ENCODE peak calls at places on chromosome 13, in eight cellular contexts. One of them, this sample, is unnamed. For H3K4me1, the result is how much of the 10 kb centered on the place peaks cover.

GRCh38 chr13:72204291-72204690 is 337.3 kb upstream of the DACH1 start:
- DNase-seq in breast epithelium: no peak
- DNase-seq in stomach: no peak
- DNase-seq in K562: no peak
- DNase-seq in Panc1: no peak
- DNase-seq in esophagus squamous epithelium: no peak
- DNase-seq in IMR-90: no peak
- DNase-seq in cardiac muscle cell: no peak
- DNase-seq in this sample: no peak

GRCh38 chr13:36193151-36193855 is 21.1 kb downstream of the SOHLH2 start:
- DNase-seq in IMR-90: no peak
- DNase-seq in K562: no peak
- DNase-seq in Panc1: no peak
- DNase-seq in esophagus squamous epithelium: no peak
- DNase-seq in breast epithelium: no peak
- DNase-seq in cardiac muscle cell: no peak
- DNase-seq in stomach: no peak
- DNase-seq in this sample: no peak

GRCh38 chr13:40114305-40114896 is 458.9 kb downstream of the COG6 start:
- DNase-seq in IMR-90: no peak
- DNase-seq in stomach: no peak
- DNase-seq in esophagus squamous epithelium: no peak
- DNase-seq in Panc1: no peak
- DNase-seq in cardiac muscle cell: no peak
- DNase-seq in breast epithelium: no peak
- DNase-seq in K562: no peak
- DNase-seq in this sample: no peak

GRCh38 chr13:98429081-98429480 is 147.8 kb downstream of the STK24 start:
- DNase-seq in stomach: no peak
- DNase-seq in IMR-90: no peak
- DNase-seq in breast epithelium: no peak
- DNase-seq in cardiac muscle cell: no peak
- DNase-seq in K562: no peak
- DNase-seq in esophagus squamous epithelium: no peak
- DNase-seq in Panc1: no peak
- DNase-seq in this sample: no peak

GRCh38 chr13:21949818-21950429 is 279.1 kb downstream of the FGF9 start:
- DNase-seq in esophagus squamous epithelium: no peak
- DNase-seq in K562: no peak
- DNase-seq in cardiac muscle cell: no peak
- DNase-seq in stomach: no peak
- DNase-seq in Panc1: no peak
- DNase-seq in breast epithelium: no peak
- DNase-seq in IMR-90: peak
- DNase-seq in this sample: no peak

GRCh38 chr13:49214917-49215376 is 5.2 kb upstream of the MLNR start:
- DNase-seq in IMR-90: peak
- DNase-seq in esophagus squamous epithelium: no peak
- DNase-seq in breast epithelium: no peak
- DNase-seq in K562: no peak
- DNase-seq in stomach: peak
- DNase-seq in Panc1: no peak
- DNase-seq in cardiac muscle cell: no peak
- DNase-seq in this sample: peak

GRCh38 chr13:30607908-30608307 is 9.8 kb upstream of the USPL1 start:
- DNase-seq in cardiac muscle cell: no peak
- DNase-seq in Panc1: no peak
- DNase-seq in K562: no peak
- DNase-seq in breast epithelium: no peak
- DNase-seq in esophagus squamous epithelium: no peak
- DNase-seq in IMR-90: no peak
- DNase-seq in stomach: peak
- DNase-seq in this sample: no peak

GRCh38 chr13:94704347-94705080 is 7.8 kb downstream of the SOX21 start:
- DNase-seq in K562: no peak
- DNase-seq in Panc1: no peak
- DNase-seq in stomach: no peak
- DNase-seq in IMR-90: no peak
- DNase-seq in cardiac muscle cell: no peak
- DNase-seq in breast epithelium: no peak
- DNase-seq in esophagus squamous epithelium: no peak
- DNase-seq in this sample: no peak

GRCh38 chr13:107867701-107868661 is 347.4 kb downstream of the LIG4 start:
- DNase-seq in cardiac muscle cell: peak
- DNase-seq in K562: peak
- DNase-seq in IMR-90: peak
- DNase-seq in stomach: peak
- DNase-seq in esophagus squamous epithelium: no peak
- DNase-seq in breast epithelium: no peak
- DNase-seq in Panc1: no peak
- DNase-seq in this sample: peak

GRCh38 chr13:83881031-83881727 is 1.1 kb downstream of the SLITRK1 start:
- DNase-seq in K562: no peak
- DNase-seq in Panc1: no peak
- DNase-seq in esophagus squamous epithelium: no peak
- DNase-seq in breast epithelium: no peak
- DNase-seq in cardiac muscle cell: no peak
- DNase-seq in stomach: no peak
- DNase-seq in IMR-90: no peak
- DNase-seq in this sample: no peak

GRCh38 chr13:44273991-44274810 is 99.4 kb upstream of the SERP2 start:
- DNase-seq in stomach: no peak
- DNase-seq in esophagus squamous epithelium: no peak
- DNase-seq in Panc1: no peak
- DNase-seq in K562: no peak
- DNase-seq in cardiac muscle cell: no peak
- DNase-seq in breast epithelium: no peak
- DNase-seq in IMR-90: peak
- DNase-seq in this sample: peak

GRCh38 chr13:43573787-43574562 is 212.8 kb downstream of the ENOX1 start:
- DNase-seq in breast epithelium: no peak
- DNase-seq in esophagus squamous epithelium: no peak
- DNase-seq in K562: no peak
- DNase-seq in stomach: no peak
- DNase-seq in IMR-90: no peak
- DNase-seq in cardiac muscle cell: no peak
- DNase-seq in Panc1: no peak
- DNase-seq in this sample: no peak

GRCh38 chr13:113786262-113786841 is 27.3 kb downstream of the TMEM255B start:
- DNase-seq in cardiac muscle cell: no peak
- DNase-seq in IMR-90: peak
- DNase-seq in breast epithelium: no peak
- DNase-seq in Panc1: no peak
- DNase-seq in stomach: peak
- DNase-seq in esophagus squamous epithelium: no peak
- DNase-seq in K562: no peak
- DNase-seq in this sample: no peak

GRCh38 chr13:37686501-37686900 is 87.9 kb upstream of the POSTN start:
- DNase-seq in Panc1: no peak
- DNase-seq in cardiac muscle cell: no peak
- DNase-seq in K562: no peak
- DNase-seq in breast epithelium: no peak
- DNase-seq in stomach: no peak
- DNase-seq in IMR-90: peak
- DNase-seq in esophagus squamous epithelium: no peak
- DNase-seq in this sample: no peak

GRCh38 chr13:44809152-44809551 is 180.1 kb downstream of the NUFIP1 start:
- DNase-seq in K562: no peak
- DNase-seq in IMR-90: no peak
- DNase-seq in esophagus squamous epithelium: no peak
- DNase-seq in stomach: no peak
- DNase-seq in cardiac muscle cell: no peak
- DNase-seq in breast epithelium: no peak
- DNase-seq in Panc1: no peak
- DNase-seq in this sample: no peak

GRCh38 chr13:106570354-106570822 is 2.5 kb upstream of the ARGLU1 start:
- DNase-seq in esophagus squamous epithelium: peak
- DNase-seq in Panc1: no peak
- DNase-seq in K562: peak
- DNase-seq in cardiac muscle cell: no peak
- DNase-seq in IMR-90: peak
- DNase-seq in stomach: peak
- DNase-seq in breast epithelium: peak
- DNase-seq in this sample: peak

GRCh38 chr13:113814435-113814821 is 49.4 kb downstream of the GAS6 start:
- DNase-seq in K562: no peak
- DNase-seq in IMR-90: peak
- DNase-seq in Panc1: no peak
- DNase-seq in cardiac muscle cell: no peak
- DNase-seq in esophagus squamous epithelium: no peak
- DNase-seq in stomach: no peak
- DNase-seq in breast epithelium: no peak
- DNase-seq in this sample: no peak

GRCh38 chr13:77026783-77027621 is at the start of gene FBXL3:
- DNase-seq in Panc1: no peak
- DNase-seq in breast epithelium: peak
- DNase-seq in IMR-90: peak
- DNase-seq in stomach: peak
- DNase-seq in cardiac muscle cell: peak
- DNase-seq in K562: peak
- DNase-seq in esophagus squamous epithelium: peak
- DNase-seq in this sample: peak

GRCh38 chr13:26837997-26838396 is 77.4 kb upstream of the GPR12 start:
- DNase-seq in Panc1: no peak
- DNase-seq in stomach: no peak
- DNase-seq in esophagus squamous epithelium: no peak
- DNase-seq in breast epithelium: peak
- DNase-seq in IMR-90: no peak
- DNase-seq in cardiac muscle cell: no peak
- DNase-seq in K562: no peak
- DNase-seq in this sample: no peak

GRCh38 chr13:72255908-72256307 is 388.9 kb upstream of the DACH1 start:
- DNase-seq in esophagus squamous epithelium: no peak
- DNase-seq in breast epithelium: no peak
- DNase-seq in stomach: no peak
- DNase-seq in K562: no peak
- DNase-seq in IMR-90: no peak
- DNase-seq in cardiac muscle cell: peak
- DNase-seq in Panc1: no peak
- DNase-seq in this sample: peak

GRCh38 chr13:91346848-91347211 is 657 bp upstream of the MIR17HG start:
- DNase-seq in Panc1: no peak
- DNase-seq in stomach: no peak
- DNase-seq in cardiac muscle cell: peak
- DNase-seq in IMR-90: no peak
- DNase-seq in K562: peak
- DNase-seq in breast epithelium: no peak
- DNase-seq in esophagus squamous epithelium: no peak
- DNase-seq in this sample: peak

DNA sequence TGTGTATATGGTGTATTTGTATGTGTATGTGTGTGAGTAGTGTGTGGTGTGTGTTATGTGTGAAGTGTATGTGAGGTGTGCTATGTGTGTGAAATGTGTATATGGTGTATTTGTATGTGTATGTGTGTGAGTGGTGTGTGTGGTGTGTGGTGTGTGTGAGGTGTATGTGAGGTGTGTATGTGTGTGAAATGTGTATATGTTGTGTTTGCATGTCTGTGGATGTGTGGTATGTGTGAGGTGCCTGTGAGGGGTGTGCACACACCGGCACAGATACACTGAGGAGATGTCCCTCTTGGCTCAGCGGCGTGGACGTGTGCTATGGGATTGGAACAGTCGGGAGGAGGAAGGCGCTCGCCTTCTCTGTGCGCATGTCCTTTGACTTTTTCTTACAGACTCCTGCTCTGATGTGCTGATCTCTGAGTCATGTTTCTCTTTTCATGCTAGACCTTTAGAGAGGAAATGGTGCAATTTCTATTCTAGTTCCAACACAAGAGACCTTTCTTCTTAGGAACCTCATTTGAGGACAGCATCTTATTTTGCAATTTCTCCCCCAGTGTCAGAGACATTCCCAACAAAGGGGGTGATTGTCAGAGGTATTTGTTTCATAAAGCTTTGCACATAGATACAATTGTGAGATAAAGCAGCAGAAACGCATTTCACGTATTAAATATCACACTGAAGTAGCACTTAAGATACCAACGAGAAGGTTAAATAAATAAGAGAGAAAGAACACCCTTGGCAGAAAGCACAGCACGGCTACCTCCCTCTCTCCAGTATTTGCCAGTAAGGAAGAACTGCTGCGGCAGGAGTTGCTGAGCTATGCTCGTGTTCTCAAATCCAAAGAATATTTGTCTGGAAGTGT is 11.3 kb upstream of the TNFRSF19 start:
- DNase-seq in esophagus squamous epithelium: no peak
- DNase-seq in K562: peak
- DNase-seq in stomach: peak
- DNase-seq in IMR-90: peak
- DNase-seq in cardiac muscle cell: peak
- DNase-seq in breast epithelium: peak
- DNase-seq in Panc1: no peak
- DNase-seq in this sample: peak
- H3K27ac ChIP-seq in esophagus squamous epithelium: peak
- H3K27ac ChIP-seq in K562: no peak
- H3K27ac ChIP-seq in stomach: peak
- H3K27ac ChIP-seq in IMR-90: peak
- H3K27ac ChIP-seq in cardiac muscle cell: peak
- H3K27ac ChIP-seq in breast epithelium: peak
- H3K27ac ChIP-seq in Panc1: no peak
- H3K27ac ChIP-seq in this sample: no peak

DNA sequence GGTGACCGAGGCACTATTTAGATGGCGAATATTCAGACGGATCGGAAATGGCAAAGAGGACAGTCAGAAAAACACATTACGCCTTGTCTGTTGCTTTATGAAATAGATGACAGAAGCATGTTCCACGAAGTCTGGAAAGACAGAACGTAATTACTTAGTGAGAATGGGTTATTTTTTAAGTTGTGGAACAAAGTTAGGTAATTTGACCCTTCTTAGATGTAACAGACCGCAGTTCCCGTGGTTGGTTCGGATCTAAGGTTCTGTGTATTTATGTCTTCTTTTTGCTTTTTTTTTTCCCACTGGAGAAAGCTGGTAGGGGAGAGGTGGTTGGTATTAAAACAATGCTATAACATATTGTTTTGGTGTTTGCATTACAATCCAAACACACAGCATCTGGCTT is 13.6 kb downstream of the ATP11A start:
- DNase-seq in K562: no peak
- DNase-seq in cardiac muscle cell: no peak
- DNase-seq in stomach: no peak
- DNase-seq in breast epithelium: no peak
- DNase-seq in Panc1: no peak
- DNase-seq in IMR-90: no peak
- DNase-seq in esophagus squamous epithelium: no peak
- DNase-seq in this sample: no peak
- H3K4me1 ChIP-seq in K562: half or more
- H3K4me1 ChIP-seq in cardiac muscle cell: half or more
- H3K4me1 ChIP-seq in stomach: under half
- H3K4me1 ChIP-seq in breast epithelium: under half
- H3K4me1 ChIP-seq in Panc1: under half
- H3K4me1 ChIP-seq in IMR-90: under half
- H3K4me1 ChIP-seq in esophagus squamous epithelium: under half
- H3K4me1 ChIP-seq in this sample: under half

GRCh38 chr13:52949044-52949443 is 79.6 kb upstream of the OLFM4 start:
- DNase-seq in cardiac muscle cell: no peak
- DNase-seq in K562: no peak
- DNase-seq in breast epithelium: no peak
- DNase-seq in Panc1: no peak
- DNase-seq in stomach: no peak
- DNase-seq in IMR-90: no peak
- DNase-seq in esophagus squamous epithelium: no peak
- DNase-seq in this sample: no peak
- TF ChIP-seq CTCF in cardiac muscle cell: no peak
- TF ChIP-seq CTCF in K562: no peak
- TF ChIP-seq CTCF in breast epithelium: no peak
- TF ChIP-seq CTCF in Panc1: no peak
- TF ChIP-seq CTCF in stomach: no peak
- TF ChIP-seq CTCF in IMR-90: no peak
- TF ChIP-seq CTCF in esophagus squamous epithelium: no peak
- TF ChIP-seq CTCF in this sample: no peak

GRCh38 chr13:110380359-110381028 is 73.4 kb downstream of the COL4A2 start:
- DNase-seq in Panc1: no peak
- DNase-seq in stomach: no peak
- DNase-seq in cardiac muscle cell: no peak
- DNase-seq in breast epithelium: no peak
- DNase-seq in IMR-90: peak
- DNase-seq in esophagus squamous epithelium: no peak
- DNase-seq in K562: no peak
- DNase-seq in this sample: no peak
- H3K27ac ChIP-seq in Panc1: no peak
- H3K27ac ChIP-seq in stomach: no peak
- H3K27ac ChIP-seq in cardiac muscle cell: no peak
- H3K27ac ChIP-seq in breast epithelium: no peak
- H3K27ac ChIP-seq in IMR-90: peak
- H3K27ac ChIP-seq in esophagus squamous epithelium: peak
- H3K27ac ChIP-seq in K562: no peak
- H3K27ac ChIP-seq in this sample: no peak

This sample was measured in body of pancreas.